ENCODE peak calls at places on chromosomes 11 and 22, in ten cellular contexts. Q, K, J, F, O, T, H, P, M and L are unnamed samples.

GRCh38 chr11:44979536-44980399 is 29.1 kb upstream of the TP53I11 start:
- DNase-seq in Q (no peak), K (no peak), J (peak; percentile 79), F (no peak), O (no peak), T (no peak), H (no peak), P (no peak), M (no peak), L (no peak)

GRCh38 chr11:71116435-71117040 is 135.8 kb downstream of the SHANK2 start:
- DNase-seq in Q (no peak), K (no peak), J (no peak), F (peak; percentile 1), O (no peak), T (no peak), H (no peak), P (no peak), M (no peak), L (no peak)

GRCh38 chr11:99645934-99646333 is 625.2 kb downstream of the CNTN5 start:
- DNase-seq in Q (no peak), K (no peak), J (no peak), F (no peak), O (no peak), T (no peak), H (no peak), P (no peak), M (no peak), L (no peak)

GRCh38 chr11:13073119-13073981 is 64.2 kb downstream of the RASSF10 start:
- DNase-seq in Q (no peak), K (no peak), J (no peak), F (no peak), O (no peak), T (peak; percentile 72), H (no peak), P (no peak), M (no peak), L (no peak)

GRCh38 chr22:36398602-36399472 is 11.1 kb upstream of the MYH9 start:
- DNase-seq in Q (no peak), K (no peak), J (no peak), F (no peak), O (no peak), T (no peak), H (no peak), P (no peak), M (no peak), L (no peak)

GRCh38 chr11:2257023-2257700 is 13.2 kb downstream of the ASCL2 start:
- DNase-seq in Q (no peak), K (no peak), J (no peak), F (no peak), O (no peak), T (no peak), H (no peak), P (no peak), M (no peak), L (no peak)

GRCh38 chr11:58625826-58626460 is 3.5 kb downstream of the CNTF start:
- DNase-seq in Q (no peak), K (no peak), J (no peak), F (no peak), O (no peak), T (no peak), H (no peak), P (no peak), M (no peak), L (no peak)

GRCh38 chr11:69403556-69404215 is 77.8 kb upstream of the LINC01488 start:
- DNase-seq in Q (no peak), K (no peak), J (no peak), F (no peak), O (no peak), T (no peak), H (no peak), P (no peak), M (no peak), L (no peak)

GRCh38 chr11:19498986-19499669 is 213.5 kb upstream of the NAV2 start:
- DNase-seq in Q (no peak), K (no peak), J (no peak), F (no peak), O (no peak), T (peak; percentile 12), H (no peak), P (no peak), M (no peak), L (no peak)